ENCODE peak calls at places on chromosomes 2 and 18, in seven cellular contexts. O, F, J, C, L, E and H are unnamed samples.

GRCh38 chr2:1060372-1060771 is 109.7 kb downstream of the SNTG2 start:
- DNase-seq in F (no peak), E (no peak), C (no peak), J (no peak), O (no peak), L (no peak), H (no peak)

GRCh38 chr2:46547223-46548102 is 68.1 kb downstream of the TMEM247 start:
- DNase-seq in O (no peak), F (no peak), E (peak), C (no peak), J (no peak), L (no peak), H (no peak)

GRCh38 chr2:175418224-175418843 is 236.8 kb upstream of the ATP5MC3 start:
- DNase-seq in C (no peak), F (no peak), J (no peak), O (no peak), E (no peak), L (no peak), H (no peak)

GRCh38 chr18:67068608-67069007 is 447.9 kb downstream of the DSEL start:
- DNase-seq in L (no peak), O (no peak), E (no peak), J (no peak), C (no peak), F (no peak), H (no peak)

GRCh38 chr2:68689553-68690537 is 44.8 kb upstream of the ARHGAP25 start:
- DNase-seq in E (no peak), O (no peak), C (no peak), L (no peak), J (no peak), F (peak), H (no peak)

GRCh38 chr2:136024616-136025015 is 39.2 kb upstream of the DARS1 start:
- DNase-seq in F (no peak), O (no peak), L (no peak), J (peak), C (no peak), E (no peak), H (no peak)

GRCh38 chr2:155662224-155662623 is 670.3 kb downstream of the NR4A2 start:
- DNase-seq in C (no peak), O (no peak), F (no peak), J (no peak), L (no peak), E (no peak), H (no peak)

GRCh38 chr2:11071207-11071606 is 84.1 kb upstream of the SLC66A3 start:
- DNase-seq in J (no peak), E (no peak), C (no peak), F (peak), L (no peak), O (peak), H (no peak)

GRCh38 chr2:223549215-223549614 is 52.9 kb downstream of the SCG2 start:
- DNase-seq in J (peak), O (peak), L (no peak), F (no peak), E (no peak), C (peak), H (no peak)

GRCh38 chr2:48725696-48726494 is 29.6 kb downstream of the LHCGR start:
- DNase-seq in J (no peak), C (no peak), F (no peak), L (no peak), E (no peak), O (no peak), H (no peak)

GRCh38 chr2:78775291-78775690 is 250.2 kb upstream of the REG3G start:
- DNase-seq in L (no peak), E (no peak), C (no peak), O (no peak), J (no peak), F (no peak), H (no peak)

GRCh38 chr2:160952462-160952861 is 207.8 kb upstream of the TANK start:
- DNase-seq in L (no peak), C (no peak), E (peak), F (no peak), J (peak), O (no peak), H (no peak)

GRCh38 chr2:204425821-204426220 is 119.5 kb upstream of the PARD3B start:
- DNase-seq in L (no peak), J (no peak), C (no peak), O (no peak), E (no peak), F (no peak), H (no peak)

GRCh38 chr2:213306320-213306942 is 22.2 kb downstream of the SPAG16 start:
- DNase-seq in C (peak), O (peak), F (no peak), E (peak), J (peak), L (no peak), H (no peak)

GRCh38 chr18:41449612-41450011 is 505.4 kb upstream of the PIK3C3 start:
- DNase-seq in E (no peak), L (no peak), F (no peak), O (no peak), C (no peak), J (no peak), H (no peak)

GRCh38 chr2:149924549-149925213 is 337.1 kb upstream of the MMADHC start:
- DNase-seq in E (no peak), O (no peak), F (no peak), C (no peak), J (no peak), L (no peak), H (no peak)
- TF ChIP-seq CTCF in E (no peak), O (no peak), F (no peak), C (no peak), J (no peak), L (no peak), H (no peak)

DNA sequence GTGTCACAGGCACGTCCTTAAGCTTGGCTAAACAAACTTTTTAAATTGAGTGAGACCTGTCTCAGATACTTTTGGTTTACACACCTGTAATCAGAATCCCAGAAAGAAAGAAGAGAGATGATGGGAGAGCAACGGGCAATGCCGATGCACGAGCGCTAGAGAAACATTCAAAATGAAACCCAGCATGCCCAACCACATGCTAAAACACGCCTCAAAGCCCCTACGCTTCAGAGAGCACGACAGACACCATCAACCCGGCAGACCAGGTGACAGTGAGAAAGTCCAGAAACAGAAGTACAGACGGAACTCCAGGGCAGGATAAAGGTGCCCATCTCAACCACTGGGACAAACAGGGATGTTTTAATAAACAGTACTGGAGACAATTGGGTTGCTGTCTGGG is 85.5 kb downstream of the HDAC4 start:
- DNase-seq in E (no peak), C (no peak), F (no peak), L (no peak), O (no peak), J (no peak), H (no peak)
- TF ChIP-seq CTCF in E (no peak), C (no peak), F (no peak), L (no peak), O (no peak), J (no peak), H (no peak)

GRCh38 chr2:73995810-73996209 is 11.1 kb downstream of the TET3 start:
- DNase-seq in E (no peak), C (no peak), J (no peak), O (no peak), L (no peak), F (peak), H (no peak)
- TF ChIP-seq CTCF in E (no peak), C (no peak), J (no peak), O (no peak), L (no peak), F (no peak), H (no peak)

GRCh38 chr2:217989221-217989948 is 13.4 kb downstream of the TNS1 start:
- DNase-seq in F (peak), O (no peak), L (no peak), C (no peak), E (no peak), J (no peak), H (no peak)

GRCh38 chr2:217987391-217987790 is 15.4 kb downstream of the TNS1 start:
- DNase-seq in O (no peak), E (no peak), J (no peak), F (no peak), L (no peak), C (no peak), H (no peak)

GRCh38 chr2:217988014-217988839 is 14.6 kb downstream of the TNS1 start:
- DNase-seq in J (peak), F (peak), E (peak), L (peak), O (peak), C (no peak), H (peak)

GRCh38 chr2:217990389-217990788 is 12.4 kb downstream of the TNS1 start:
- DNase-seq in F (no peak), J (no peak), C (no peak), O (no peak), L (no peak), E (no peak), H (no peak)

GRCh38 chr2:217988840-217989204 is 14.0 kb downstream of the TNS1 start:
- DNase-seq in L (no peak), E (no peak), O (no peak), J (no peak), F (no peak), C (no peak), H (no peak)
- TF ChIP-seq CTCF in L (no peak), E (no peak), O (no peak), J (no peak), F (peak), C (no peak), H (no peak)

GRCh38 chr2:205696541-205697441 is 14.5 kb downstream of the NRP2 start:
- DNase-seq in J (peak), O (no peak), E (no peak), L (no peak), F (no peak), C (peak), H (no peak)
- TF ChIP-seq CTCF in J (peak), O (peak), E (peak), L (peak), F (no peak), C (peak), H (no peak)

DNA sequence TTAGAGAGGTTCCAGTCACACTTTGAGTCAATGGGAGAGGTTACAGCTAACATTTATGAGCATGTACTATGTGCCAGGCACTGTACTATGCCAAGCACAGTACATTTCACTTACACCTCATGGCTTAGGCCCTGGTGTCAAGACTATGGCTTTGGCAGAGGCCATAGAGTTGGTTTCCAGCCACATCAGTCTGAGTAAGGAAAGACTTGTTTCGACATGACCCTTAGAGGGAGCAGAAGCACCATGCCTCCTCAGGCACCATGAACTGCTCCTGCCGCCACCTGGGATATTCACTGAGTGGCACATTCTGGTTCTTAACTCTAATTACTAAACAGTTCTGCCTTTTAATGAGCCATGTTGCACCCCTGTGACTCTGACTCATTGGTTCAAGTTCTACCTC is 12.7 kb downstream of the DGUOK start:
- DNase-seq in C (no peak), L (no peak), O (no peak), F (peak), E (no peak), J (no peak), H (no peak)
- TF ChIP-seq CTCF in C (no peak), L (no peak), O (peak), F (no peak), E (peak), J (peak), H (no peak)

DNA sequence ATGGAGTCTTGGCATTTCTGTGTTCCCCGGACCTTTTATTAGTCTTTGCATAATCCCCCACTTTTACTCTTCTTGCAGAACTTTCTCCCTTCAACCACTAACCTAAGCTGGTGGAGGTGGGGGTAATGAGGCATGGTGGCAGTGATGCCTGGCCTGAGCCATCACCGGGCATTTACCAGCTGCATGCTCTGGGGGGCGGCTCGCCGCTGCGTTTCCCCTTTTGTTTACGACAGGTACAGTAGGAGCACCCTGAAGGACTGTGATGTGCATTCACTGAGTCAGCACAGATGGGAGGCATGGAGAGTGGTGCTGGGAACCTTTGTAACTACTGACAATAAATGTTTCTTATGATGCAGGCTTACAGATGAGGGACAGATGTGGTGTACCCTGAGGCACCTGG is 46.9 kb downstream of the PLEKHB2 start:
- DNase-seq in C (no peak), J (no peak), L (no peak), E (no peak), O (no peak), F (no peak), H (no peak)
- TF ChIP-seq CTCF in C (no peak), J (no peak), L (no peak), E (no peak), O (no peak), F (no peak), H (no peak)

GRCh38 chr2:191297031-191297430 is 51.8 kb downstream of the MYO1B start:
- DNase-seq in O (no peak), J (no peak), L (no peak), F (no peak), E (no peak), C (no peak), H (no peak)

GRCh38 chr2:191299866-191300265 is 54.7 kb downstream of the MYO1B start:
- DNase-seq in C (no peak), O (no peak), F (no peak), E (no peak), J (no peak), L (no peak), H (no peak)

GRCh38 chr2:191298306-191298705 is 53.1 kb downstream of the MYO1B start:
- DNase-seq in O (peak), E (no peak), C (peak), L (no peak), F (no peak), J (peak), H (no peak)

GRCh38 chr2:191296083-191297006 is 51.1 kb downstream of the MYO1B start:
- DNase-seq in O (no peak), F (no peak), J (no peak), E (no peak), L (no peak), C (no peak), H (no peak)

DNA sequence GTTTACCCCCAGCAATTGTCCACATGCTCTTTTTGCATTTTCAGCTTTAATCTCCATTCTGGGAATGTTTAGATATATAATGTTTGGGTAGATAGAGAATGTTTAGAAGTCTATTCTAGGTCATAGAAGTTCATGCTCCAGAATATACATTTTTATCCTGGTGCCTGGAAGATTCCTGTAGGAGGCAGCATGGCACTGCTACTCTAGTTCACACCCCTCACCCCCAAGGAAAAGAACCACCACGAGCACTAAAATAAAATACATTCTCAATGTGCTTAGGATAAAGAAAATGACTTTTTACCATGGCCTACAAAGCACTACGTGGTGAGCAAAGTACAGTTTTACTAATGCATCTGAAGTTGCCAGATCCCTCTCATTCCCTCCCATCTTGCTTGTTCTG is 53.8 kb downstream of the MYO1B start:
- DNase-seq in F (no peak), L (no peak), E (no peak), C (no peak), O (no peak), J (no peak), H (no peak)
- TF ChIP-seq CTCF in F (no peak), L (no peak), E (no peak), C (peak), O (peak), J (peak), H (no peak)

DNA sequence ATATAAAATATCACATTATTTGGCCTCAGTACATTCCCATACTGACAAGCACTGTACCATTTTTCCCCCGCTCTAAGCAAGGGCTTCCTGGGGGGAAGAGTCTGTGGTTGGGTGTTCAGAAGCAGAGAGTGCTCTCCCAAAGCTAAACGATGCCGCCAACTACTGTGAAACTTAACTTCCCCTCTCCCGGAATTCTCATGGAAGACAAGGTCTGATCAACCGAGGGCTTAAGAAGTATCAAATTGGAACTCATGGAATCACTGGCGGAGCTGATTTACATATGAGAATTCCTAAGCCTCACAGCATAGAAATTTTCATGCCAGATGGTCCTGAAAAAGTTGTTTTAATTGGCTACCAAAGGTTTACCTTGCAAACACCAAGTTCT is 388 bp upstream of the MFF start:
- DNase-seq in C (no peak), O (no peak), L (peak), J (no peak), F (no peak), E (no peak), H (no peak)
- TF ChIP-seq CTCF in C (no peak), O (no peak), L (no peak), J (no peak), F (no peak), E (no peak), H (no peak)